ENCODE peak calls at places on chromosomes 13 and 19, in ten cellular contexts. U is esophagus muscularis mucosa, W is transverse colon, N is sigmoid colon, G is HepG2, R is stomach, L is K562, J is H1, H is upper lobe of left lung, P is GM12878. O is an unnamed sample.

GRCh38 chr19:37564624-37565369 is 29.8 kb downstream of the ZNF571 start:
- DNase-seq in U (no peak), W (no peak), N (no peak), G (no peak), R (no peak), L (no peak), J (no peak), H (no peak), P (no peak), O (no peak)

GRCh38 chr13:64579331-64579730 is 2650.8 kb downstream of the PCDH9 start:
- DNase-seq in U (no peak), W (no peak), N (no peak), G (no peak), R (no peak), L (no peak), J (no peak), H (no peak), P (no peak), O (no peak)

GRCh38 chr13:59776924-59777690 is 386.6 kb downstream of the DIAPH3 start:
- DNase-seq in U (no peak), W (no peak), N (no peak), G (no peak), R (no peak), L (no peak), J (no peak), H (no peak), P (peak), O (no peak)

GRCh38 chr19:16070366-16070990 is 5.8 kb upstream of the TPM4 start:
- DNase-seq in U (no peak), W (peak), N (peak), G (peak), R (peak), L (peak), J (no peak), H (peak), P (no peak), O (peak)

GRCh38 chr13:112875627-112876026 is 93.4 kb upstream of the MCF2L start:
- DNase-seq in U (no peak), W (no peak), N (peak), G (no peak), R (no peak), L (no peak), J (no peak), H (no peak), P (no peak), O (peak)

GRCh38 chr19:17488593-17489391 is 18.5 kb downstream of the SLC27A1 start:
- DNase-seq in U (no peak), W (peak), N (no peak), G (peak), R (peak), L (peak), J (peak), H (peak), P (no peak), O (no peak)

GRCh38 chr13:113836917-113837553 is 26.8 kb downstream of the GAS6 start:
- DNase-seq in U (no peak), W (no peak), N (peak), G (no peak), R (peak), L (no peak), J (no peak), H (no peak), P (no peak), O (no peak)

GRCh38 chr13:26476111-26476743 is 81.3 kb upstream of the WASF3 start:
- DNase-seq in U (no peak), W (no peak), N (no peak), G (peak), R (no peak), L (no peak), J (peak), H (peak), P (no peak), O (no peak)

GRCh38 chr13:50090211-50090610 is 75.0 kb downstream of the KCNRG start:
- DNase-seq in U (no peak), W (no peak), N (no peak), G (no peak), R (no peak), L (peak), J (no peak), H (no peak), P (no peak), O (no peak)

GRCh38 chr13:47480941-47481340 is 520.1 kb downstream of the SUCLA2 start:
- DNase-seq in U (no peak), W (no peak), N (no peak), G (no peak), R (no peak), L (no peak), J (no peak), H (no peak), P (no peak), O (no peak)

GRCh38 chr19:45075215-45076028 is 856 bp downstream of the ZNF296 start:
- DNase-seq in U (no peak), W (peak), N (peak), G (peak), R (peak), L (peak), J (peak), H (peak), P (peak), O (no peak)

GRCh38 chr13:102670130-102670529 is 24.7 kb downstream of the METTL21C start:
- DNase-seq in U (no peak), W (no peak), N (no peak), G (no peak), R (no peak), L (peak), J (no peak), H (no peak), P (no peak), O (no peak)

GRCh38 chr19:49231804-49232203 is 74.2 kb downstream of the TRPM4 start:
- DNase-seq in U (no peak), W (no peak), N (no peak), G (no peak), R (no peak), L (no peak), J (no peak), H (no peak), P (peak), O (no peak)

GRCh38 chr19:52722062-52723005 is 12.5 kb downstream of the ZNF611 start:
- DNase-seq in U (no peak), W (no peak), N (no peak), G (no peak), R (no peak), L (no peak), J (no peak), H (no peak), P (no peak), O (no peak)

GRCh38 chr13:104571161-104571889 is 1505.1 kb upstream of the SLC10A2 start:
- DNase-seq in U (no peak), W (peak), N (peak), G (peak), R (peak), L (peak), J (peak), H (no peak), P (no peak), O (no peak)

GRCh38 chr13:29791997-29792775 is 58.2 kb downstream of the UBL3 start:
- DNase-seq in U (no peak), W (no peak), N (no peak), G (no peak), R (no peak), L (no peak), J (no peak), H (no peak), P (no peak), O (no peak)

GRCh38 chr13:112741835-112742570 is 52.2 kb downstream of the ATP11A start:
- DNase-seq in U (no peak), W (no peak), N (no peak), G (no peak), R (no peak), L (no peak), J (no peak), H (no peak), P (no peak), O (no peak)

GRCh38 chr13:31477961-31478360 is 261.4 kb upstream of the RXFP2 start:
- DNase-seq in U (no peak), W (no peak), N (no peak), G (no peak), R (no peak), L (no peak), J (no peak), H (no peak), P (no peak), O (no peak)

GRCh38 chr19:46766569-46767317 is 20.5 kb upstream of the STRN4 start:
- DNase-seq in U (no peak), W (peak), N (peak), G (peak), R (peak), L (peak), J (peak), H (no peak), P (no peak), O (no peak)

GRCh38 chr13:75541961-75542360 is 4.3 kb upstream of the COMMD6 start:
- DNase-seq in U (no peak), W (no peak), N (no peak), G (no peak), R (no peak), L (no peak), J (no peak), H (no peak), P (no peak), O (no peak)

GRCh38 chr13:26599885-26600284 is 42.4 kb downstream of the WASF3 start:
- DNase-seq in U (no peak), W (no peak), N (no peak), G (no peak), R (no peak), L (no peak), J (no peak), H (no peak), P (no peak), O (no peak)

GRCh38 chr13:74464656-74465055 is 330.5 kb upstream of the KLF12 start:
- DNase-seq in U (no peak), W (no peak), N (no peak), G (no peak), R (no peak), L (no peak), J (no peak), H (no peak), P (no peak), O (no peak)
- TF ChIP-seq POLR2AphosphoS5 in U (no peak), W (no peak), N (no peak), G (no peak), R (no peak), L (no peak), J (no peak), H (no peak), P (no peak), O (no peak)

DNA sequence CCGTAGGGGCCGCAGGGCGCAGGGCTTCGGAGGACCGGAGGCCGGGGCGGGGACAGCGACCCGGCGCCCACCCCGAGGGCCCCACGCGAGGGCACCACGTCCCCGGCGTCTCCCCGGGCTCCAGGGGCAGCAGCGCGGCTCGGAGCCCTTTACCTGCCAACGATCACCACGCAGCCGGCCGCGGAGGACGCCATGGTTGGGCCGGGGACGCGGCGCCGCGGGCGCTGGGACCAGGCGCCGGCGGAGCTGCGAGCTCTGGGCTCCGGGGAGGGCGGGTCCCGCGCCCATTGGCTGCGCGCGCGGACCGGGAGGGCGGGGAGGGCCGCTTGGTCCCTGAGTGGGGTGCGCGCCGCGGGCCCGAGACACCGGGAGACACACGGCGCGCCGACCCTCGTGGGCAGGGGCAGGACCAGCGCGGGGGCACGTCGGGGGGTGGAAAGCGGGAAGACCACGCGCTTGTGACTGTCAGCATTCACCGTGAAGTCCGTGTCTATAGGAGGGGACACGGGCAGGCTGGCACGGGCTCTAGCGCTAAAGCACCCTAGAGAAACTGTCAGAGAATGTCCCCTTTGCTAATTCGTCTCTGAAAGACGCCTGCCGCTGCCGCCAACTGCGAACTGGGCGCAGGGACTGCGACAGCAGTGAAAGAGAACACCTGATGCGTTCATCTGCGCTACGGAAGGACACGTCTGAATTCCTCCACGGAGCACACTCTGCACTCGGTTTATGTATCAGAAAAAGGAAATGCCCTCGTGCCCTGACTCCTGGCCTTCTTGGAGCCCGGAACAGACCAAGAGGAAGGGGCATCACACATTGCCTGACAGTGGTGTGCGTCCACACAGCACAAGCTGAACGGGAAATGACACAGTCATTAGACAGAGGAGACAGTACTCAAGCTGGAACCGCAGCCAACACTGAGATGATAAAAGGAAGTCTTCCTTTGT is at the start of gene CRYL1:
- DNase-seq in U (no peak), W (peak), N (peak), G (peak), R (peak), L (peak), J (peak), H (peak), P (peak), O (peak)
- TF ChIP-seq POLR2A in U (no peak), W (peak), N (no peak), G (peak), R (no peak), L (peak), J (no peak), H (peak), P (peak), O (no peak)

GRCh38 chr19:2170219-2170618 is 6.5 kb downstream of the DOT1L start:
- DNase-seq in U (no peak), W (no peak), N (no peak), G (no peak), R (no peak), L (no peak), J (no peak), H (no peak), P (no peak), O (no peak)

GRCh38 chr19:2168619-2169424 is 5.1 kb downstream of the DOT1L start:
- DNase-seq in U (peak), W (peak), N (peak), G (peak), R (peak), L (peak), J (no peak), H (peak), P (peak), O (peak)

GRCh38 chr19:2166741-2167738 is 3.3 kb downstream of the DOT1L start:
- DNase-seq in U (no peak), W (peak), N (peak), G (peak), R (peak), L (no peak), J (no peak), H (peak), P (no peak), O (peak)

GRCh38 chr19:2170987-2171348 is 7.2 kb downstream of the DOT1L start:
- DNase-seq in U (no peak), W (no peak), N (no peak), G (no peak), R (no peak), L (no peak), J (no peak), H (no peak), P (no peak), O (no peak)

DNA sequence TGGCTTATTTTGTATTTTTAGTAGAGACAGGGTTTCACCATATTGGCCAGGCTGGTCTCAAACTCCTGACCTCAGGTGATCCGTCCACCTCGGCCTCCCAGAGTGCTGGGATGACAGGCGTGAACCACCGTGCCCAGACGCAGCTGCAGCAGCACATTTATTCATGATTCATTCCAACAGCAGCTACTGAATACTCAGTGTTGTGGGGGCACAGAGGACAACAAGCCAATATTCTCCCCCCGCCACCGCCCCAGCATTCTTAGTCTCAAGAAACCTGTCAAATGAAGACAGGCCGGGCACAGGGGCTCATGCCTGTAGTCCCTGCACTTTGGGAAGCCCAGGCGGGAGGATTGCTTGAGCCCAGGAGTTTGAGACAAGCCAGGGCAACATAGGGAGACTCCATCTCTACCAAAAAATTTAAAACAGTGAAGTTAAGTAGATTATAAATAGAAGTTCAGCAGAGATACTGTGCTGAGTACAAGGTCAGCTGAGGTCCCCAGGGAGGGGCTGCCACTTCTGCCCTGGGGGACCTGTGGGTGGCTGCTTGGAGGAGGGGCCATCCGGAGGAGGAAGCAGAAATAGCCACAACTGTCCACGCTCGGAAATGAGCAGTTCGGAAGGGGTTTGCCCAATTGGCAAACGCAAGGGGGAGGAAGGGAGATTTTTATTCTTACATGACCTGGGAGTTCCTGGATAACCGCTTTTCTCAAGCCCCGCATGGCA is 4.3 kb downstream of the DOT1L start:
- DNase-seq in U (no peak), W (peak), N (peak), G (peak), R (peak), L (peak), J (no peak), H (no peak), P (peak), O (no peak)
- TF ChIP-seq EP300 in U (no peak), W (no peak), N (no peak), G (peak), R (no peak), L (peak), J (no peak), H (no peak), P (peak), O (no peak)

DNA sequence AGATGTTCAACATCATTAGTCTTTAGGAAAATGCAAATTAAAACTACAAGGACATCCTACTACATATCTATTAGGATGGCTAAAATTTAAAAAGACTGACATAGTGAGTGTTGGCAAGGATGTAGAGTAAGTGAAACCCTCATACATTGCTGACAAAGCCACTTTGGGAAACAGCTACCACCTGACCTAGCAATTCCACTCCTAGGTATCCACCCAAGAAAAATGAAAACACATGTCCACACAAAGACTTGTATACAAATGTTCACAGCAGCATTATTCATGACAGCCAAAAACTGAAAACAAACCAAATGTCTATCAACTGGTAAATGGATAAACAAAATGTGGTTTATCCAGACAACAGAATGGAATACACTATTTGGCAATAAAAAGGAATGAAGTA is 51.7 kb upstream of the DOCK9 start:
- DNase-seq in U (no peak), W (no peak), N (no peak), G (no peak), R (no peak), L (no peak), J (no peak), H (no peak), P (no peak), O (no peak)
- TF ChIP-seq POLR2AphosphoS5 in U (no peak), W (no peak), N (no peak), G (no peak), R (no peak), L (no peak), J (no peak), H (no peak), P (no peak), O (no peak)

DNA sequence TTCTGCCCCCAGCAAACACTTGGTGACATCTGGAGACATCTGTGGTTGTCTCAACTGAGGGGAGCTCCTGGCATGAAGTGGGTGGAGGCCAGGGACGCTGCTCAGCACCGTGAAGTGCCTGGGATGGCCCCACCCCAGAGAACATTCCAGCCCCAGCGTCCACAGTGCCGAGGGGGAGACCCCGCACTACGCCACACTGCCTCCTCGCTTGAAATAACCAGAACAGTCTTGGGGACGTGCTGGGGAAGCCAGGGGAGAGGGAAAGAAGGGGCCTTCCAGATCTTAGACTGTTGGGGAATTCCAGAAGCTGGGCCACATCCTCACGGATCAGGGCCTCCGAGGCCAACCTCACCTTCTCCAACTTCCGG is 4.2 kb downstream of the DPP9 start:
- DNase-seq in U (no peak), W (no peak), N (no peak), G (no peak), R (no peak), L (no peak), J (no peak), H (no peak), P (no peak), O (no peak)
- TF ChIP-seq POLR2A in U (no peak), W (no peak), N (no peak), G (no peak), R (no peak), L (no peak), J (no peak), H (no peak), P (no peak), O (no peak)

GRCh38 chr13:41488124-41488523 is 30.8 kb downstream of the RGCC start:
- DNase-seq in U (no peak), W (no peak), N (no peak), G (no peak), R (no peak), L (no peak), J (no peak), H (no peak), P (no peak), O (no peak)
- TF ChIP-seq EP300 in U (no peak), W (no peak), N (no peak), G (no peak), R (no peak), L (no peak), J (no peak), H (no peak), P (no peak), O (no peak)

O was measured in suprapubic skin.